ENCODE peak calls at places on chromosomes 5 and 9, in five cellular contexts. Z is progenitor cell of endocrine pancreas; F is natural killer cell; L is neuronal stem cell; K is activated T-cell treated with anti-CD3 and anti-CD28 coated beads, Interleukin-2, amount 50 U/mL, for 4 hours. I is an unnamed sample.

GRCh38 chr5:38854907-38855306 is 9.1 kb downstream of the OSMR start:
- DNase-seq in F (no peak), K (no peak), Z (no peak), L (no peak), I (no peak)

GRCh38 chr9:121860744-121861143 is 209.3 kb downstream of the DAB2IP start:
- DNase-seq in Z (no peak), K (no peak), L (no peak), F (no peak), I (peak; percentile 61)

GRCh38 chr9:87270241-87271234 is 227.1 kb upstream of the DAPK1 start:
- DNase-seq in L (peak; percentile 40), F (no peak), K (no peak), Z (no peak), I (no peak)

GRCh38 chr5:75037106-75037505 is 15.3 kb downstream of the GCNT4 start:
- DNase-seq in L (no peak), Z (no peak), F (no peak), K (no peak), I (peak; percentile 38)

GRCh38 chr5:151663617-151664322 is 22.9 kb downstream of the SPARC start:
- DNase-seq in K (no peak), L (no peak), Z (no peak), F (no peak), I (no peak)

GRCh38 chr5:123044926-123045617 is 8.5 kb upstream of the PPIC start:
- DNase-seq in Z (no peak), L (no peak), F (no peak), K (no peak), I (no peak)

GRCh38 chr5:66828551-66829421 is 232.6 kb downstream of the MAST4 start:
- DNase-seq in L (peak; percentile 56), Z (peak; percentile 20), K (peak; percentile 19), F (no peak), I (no peak)

GRCh38 chr5:54450542-54450941 is 5.0 kb upstream of the HSPB3 start:
- DNase-seq in Z (no peak), F (no peak), K (no peak), L (no peak), I (no peak)

GRCh38 chr5:175609504-175609903 is 48.4 kb upstream of the HRH2 start:
- DNase-seq in F (no peak), Z (no peak), K (no peak), L (no peak), I (no peak)

GRCh38 chr9:113993838-113994540 is 84.1 kb downstream of the AMBP start:
- DNase-seq in Z (no peak), K (no peak), F (no peak), L (no peak), I (no peak)

GRCh38 chr5:135387629-135387960 is 11.4 kb downstream of the MACROH2A1 start:
- DNase-seq in L (no peak), Z (no peak), K (no peak), F (no peak), I (no peak)

GRCh38 chr5:77066823-77067442 is 20.2 kb downstream of the ZBED3 start:
- DNase-seq in K (no peak), L (no peak), Z (no peak), F (no peak), I (no peak)

GRCh38 chr5:149572576-149573231 is 8.6 kb upstream of the ARHGEF37 start:
- DNase-seq in F (no peak), Z (no peak), K (no peak), L (no peak), I (no peak)

GRCh38 chr9:136697821-136698526 is 10.7 kb upstream of the AGPAT2 start:
- DNase-seq in F (no peak), L (no peak), K (no peak), Z (no peak), I (no peak)

GRCh38 chr5:26232706-26233105 is 805.7 kb downstream of the CDH9 start:
- DNase-seq in F (no peak), K (no peak), Z (no peak), L (no peak), I (no peak)